ENCODE peak calls at places on chromosomes 2 and 18, in nine cellular contexts. X is activated CD8-positive, alpha-beta T cell treated with anti-CD3 and anti-CD28 coated beads for 36 hours; L is astrocyte; Y is upper lobe of right lung; E is adrenal gland; N is neural crest cell; B is omental fat pad; S is foreskin keratinocyte; P is AG09309. T is an unnamed sample.

GRCh38 chr2:95728878-95729511 is 137.2 kb downstream of the TRIM43 start:
- DNase-seq in X (peak), L (peak), Y (no peak), E (peak), N (peak), B (no peak), S (peak), P (peak), T (no peak)

GRCh38 chr2:233082222-233082933 is 22.2 kb downstream of the INPP5D start:
- DNase-seq in X (peak), L (no peak), Y (peak), E (no peak), N (no peak), B (no peak), S (no peak), P (no peak), T (peak)

GRCh38 chr18:7532942-7533341 is 34.2 kb upstream of the PTPRM start:
- DNase-seq in X (no peak), L (no peak), Y (no peak), E (no peak), N (no peak), B (no peak), S (no peak), P (no peak), T (no peak)

GRCh38 chr18:57542126-57542525 is 44.4 kb downstream of the FECH start:
- DNase-seq in X (no peak), L (peak), Y (no peak), E (no peak), N (no peak), B (no peak), S (peak), P (peak), T (no peak)

GRCh38 chr2:104863229-104863584 is 9.3 kb downstream of the POU3F3 start:
- DNase-seq in X (no peak), L (no peak), Y (no peak), E (no peak), N (no peak), B (no peak), S (no peak), P (no peak), T (no peak)

GRCh38 chr2:231138699-231139098 is 13.9 kb upstream of the HTR2B start:
- DNase-seq in X (no peak), L (no peak), Y (no peak), E (peak), N (no peak), B (no peak), S (no peak), P (no peak), T (no peak)

GRCh38 chr2:132593171-132593570 is 76.8 kb downstream of the LYPD1 start:
- DNase-seq in X (no peak), L (peak), Y (no peak), E (no peak), N (no peak), B (no peak), S (peak), P (no peak), T (no peak)

GRCh38 chr2:160407393-160408204 is 86.0 kb downstream of the RBMS1 start:
- DNase-seq in X (peak), L (peak), Y (peak), E (peak), N (peak), B (no peak), S (no peak), P (no peak), T (no peak)

GRCh38 chr2:3422161-3422767 is 42.8 kb downstream of the TRAPPC12 start:
- DNase-seq in X (no peak), L (no peak), Y (no peak), E (no peak), N (no peak), B (no peak), S (no peak), P (no peak), T (no peak)

GRCh38 chr2:118348380-118349024 is 260.2 kb downstream of the INSIG2 start:
- DNase-seq in X (no peak), L (no peak), Y (no peak), E (no peak), N (no peak), B (no peak), S (no peak), P (no peak), T (no peak)

GRCh38 chr2:158719411-158719810 is 75.7 kb upstream of the DAPL1 start:
- DNase-seq in X (no peak), L (no peak), Y (no peak), E (no peak), N (no peak), B (no peak), S (no peak), P (no peak), T (no peak)

GRCh38 chr2:218291934-218292699 is at the start of gene TMBIM1:
- DNase-seq in X (peak), L (no peak), Y (peak), E (peak), N (peak), B (peak), S (no peak), P (no peak), T (no peak)

GRCh38 chr2:145356046-145356445 is 836.1 kb upstream of the ZEB2 start:
- DNase-seq in X (no peak), L (peak), Y (no peak), E (no peak), N (no peak), B (no peak), S (no peak), P (no peak), T (no peak)

GRCh38 chr18:70659026-70659726 is 370.3 kb downstream of the SOCS6 start:
- DNase-seq in X (peak), L (no peak), Y (no peak), E (no peak), N (no peak), B (no peak), S (peak), P (no peak), T (no peak)

GRCh38 chr18:74951165-74951760 is 257.7 kb downstream of the PTGR3 start:
- DNase-seq in X (no peak), L (peak), Y (peak), E (peak), N (no peak), B (no peak), S (peak), P (peak), T (no peak)

GRCh38 chr2:195656131-195656858 is 731 bp upstream of the SLC39A10 start:
- DNase-seq in X (no peak), L (no peak), Y (no peak), E (peak), N (no peak), B (no peak), S (peak), P (no peak), T (no peak)

GRCh38 chr18:77407733-77408132 is 158.1 kb downstream of the GALR1 start:
- DNase-seq in X (no peak), L (no peak), Y (no peak), E (no peak), N (no peak), B (no peak), S (no peak), P (no peak), T (no peak)

GRCh38 chr18:73677458-73677857 is 470.2 kb downstream of the FBXO15 start:
- DNase-seq in X (no peak), L (no peak), Y (no peak), E (no peak), N (no peak), B (no peak), S (no peak), P (no peak), T (no peak)

GRCh38 chr2:231475965-231476364 is 11.7 kb upstream of the NCL start:
- DNase-seq in X (no peak), L (no peak), Y (no peak), E (no peak), N (no peak), B (no peak), S (no peak), P (no peak), T (no peak)

GRCh38 chr2:217901400-217901799 is 101.4 kb downstream of the TNS1 start:
- DNase-seq in X (no peak), L (no peak), Y (no peak), E (no peak), N (no peak), B (no peak), S (no peak), P (no peak), T (no peak)

GRCh38 chr2:77552956-77553355 is 30.8 kb upstream of the LRRTM4 start:
- DNase-seq in X (no peak), L (peak), Y (no peak), E (no peak), N (no peak), B (no peak), S (no peak), P (no peak), T (no peak)

GRCh38 chr18:47619771-47620170 is 310.7 kb downstream of the SMAD2 start:
- DNase-seq in X (no peak), L (no peak), Y (no peak), E (no peak), N (no peak), B (no peak), S (no peak), P (no peak), T (no peak)

GRCh38 chr2:170822292-170822884 is 5.7 kb downstream of the GAD1 start:
- DNase-seq in X (peak), L (no peak), Y (no peak), E (no peak), N (peak), B (no peak), S (no peak), P (no peak), T (no peak)

GRCh38 chr2:169065864-169066507 is 3.4 kb upstream of the DHRS9 start:
- DNase-seq in X (no peak), L (no peak), Y (no peak), E (no peak), N (no peak), B (no peak), S (no peak), P (no peak), T (no peak)

GRCh38 chr2:159615936-159616733 is at the start of gene BAZ2B:
- DNase-seq in X (peak), L (peak), Y (no peak), E (peak), N (peak), B (no peak), S (peak), P (peak), T (peak)

GRCh38 chr18:30775629-30776028 is 266.9 kb downstream of the DSC3 start:
- DNase-seq in X (no peak), L (no peak), Y (no peak), E (no peak), N (no peak), B (no peak), S (no peak), P (no peak), T (no peak)

DNA sequence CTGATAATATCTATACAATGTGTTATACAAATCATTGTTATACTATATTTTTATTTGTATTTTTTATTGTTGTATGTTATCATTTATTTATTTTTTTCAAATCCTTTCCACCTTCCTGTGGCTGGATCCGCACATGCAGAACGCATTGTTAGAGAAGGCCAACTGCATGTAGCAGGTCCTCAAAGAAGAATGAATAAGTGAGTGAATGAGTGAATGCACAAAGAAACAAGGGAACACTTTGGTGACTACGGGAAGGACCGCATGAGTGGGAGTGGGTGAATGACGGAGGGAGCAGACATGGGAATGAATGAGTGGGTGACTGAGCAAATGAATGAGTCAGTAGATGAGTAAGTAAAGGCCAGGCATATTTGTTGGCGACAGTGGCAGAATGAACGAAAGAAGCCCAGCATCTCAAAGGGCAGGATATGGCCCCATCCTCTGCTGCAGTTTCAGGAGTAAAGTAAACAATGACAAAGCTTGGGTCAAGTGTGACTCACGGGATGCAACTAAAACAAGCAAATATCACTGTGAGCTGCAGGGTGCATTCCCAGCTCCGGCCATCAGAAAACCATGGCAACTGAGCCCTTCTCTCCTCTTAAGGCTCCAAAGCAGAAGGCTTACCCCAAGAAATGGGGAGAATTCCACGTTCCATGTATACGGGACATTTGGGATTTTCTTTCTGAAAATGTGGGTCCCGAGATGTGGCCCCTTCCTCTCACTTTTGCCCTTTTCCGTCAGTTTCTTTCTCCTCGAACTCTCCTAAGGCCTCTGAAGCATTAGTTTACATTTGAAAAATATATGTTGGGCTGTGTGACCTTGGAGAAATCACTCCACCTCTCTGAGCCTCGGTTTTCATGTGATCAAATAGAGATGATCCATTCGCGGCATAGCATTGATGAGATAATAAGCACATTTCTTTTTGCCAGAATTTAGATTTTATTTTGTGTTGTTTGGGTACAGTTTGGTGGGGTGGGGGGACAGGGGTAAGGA is 24.5 kb downstream of the KCNF1 start:
- DNase-seq in X (no peak), L (peak), Y (no peak), E (peak), N (no peak), B (no peak), S (peak), P (peak), T (no peak)
- TF ChIP-seq CTCF in X (no peak), L (no peak), Y (no peak), E (no peak), N (no peak), B (no peak), S (no peak), P (no peak), T (peak)

GRCh38 chr2:229715895-229716507 is 1.6 kb upstream of the DNER start:
- DNase-seq in X (peak), L (no peak), Y (no peak), E (peak), N (peak), B (no peak), S (peak), P (no peak), T (no peak)
- TF ChIP-seq CTCF in X (peak), L (peak), Y (peak), E (peak), N (peak), B (no peak), S (peak), P (peak), T (peak)

DNA sequence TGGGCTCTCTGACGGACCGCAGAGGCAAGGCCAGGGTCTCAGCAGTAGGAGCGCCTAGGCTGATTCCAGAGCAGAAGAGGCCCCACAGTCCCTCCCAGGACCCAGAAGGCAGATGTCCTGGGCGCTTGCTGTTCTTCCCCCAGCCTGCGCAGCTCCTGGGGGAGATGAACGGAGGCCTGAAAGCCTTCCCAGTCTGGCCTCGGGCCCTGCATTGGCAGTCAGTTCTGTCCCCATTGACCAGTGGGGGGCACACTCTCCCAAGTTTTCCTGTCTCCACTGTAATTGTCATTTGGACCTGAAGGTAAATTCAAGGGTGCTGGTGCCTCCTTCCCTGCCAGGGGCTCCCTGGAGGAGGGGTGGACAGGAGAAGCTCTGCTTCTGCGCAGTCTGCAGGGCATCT is 345.7 kb downstream of the CYP26B1 start:
- DNase-seq in X (peak), L (peak), Y (no peak), E (peak), N (peak), B (no peak), S (no peak), P (no peak), T (no peak)
- TF ChIP-seq CTCF in X (no peak), L (peak), Y (peak), E (peak), N (peak), B (peak), S (peak), P (peak), T (peak)

DNA sequence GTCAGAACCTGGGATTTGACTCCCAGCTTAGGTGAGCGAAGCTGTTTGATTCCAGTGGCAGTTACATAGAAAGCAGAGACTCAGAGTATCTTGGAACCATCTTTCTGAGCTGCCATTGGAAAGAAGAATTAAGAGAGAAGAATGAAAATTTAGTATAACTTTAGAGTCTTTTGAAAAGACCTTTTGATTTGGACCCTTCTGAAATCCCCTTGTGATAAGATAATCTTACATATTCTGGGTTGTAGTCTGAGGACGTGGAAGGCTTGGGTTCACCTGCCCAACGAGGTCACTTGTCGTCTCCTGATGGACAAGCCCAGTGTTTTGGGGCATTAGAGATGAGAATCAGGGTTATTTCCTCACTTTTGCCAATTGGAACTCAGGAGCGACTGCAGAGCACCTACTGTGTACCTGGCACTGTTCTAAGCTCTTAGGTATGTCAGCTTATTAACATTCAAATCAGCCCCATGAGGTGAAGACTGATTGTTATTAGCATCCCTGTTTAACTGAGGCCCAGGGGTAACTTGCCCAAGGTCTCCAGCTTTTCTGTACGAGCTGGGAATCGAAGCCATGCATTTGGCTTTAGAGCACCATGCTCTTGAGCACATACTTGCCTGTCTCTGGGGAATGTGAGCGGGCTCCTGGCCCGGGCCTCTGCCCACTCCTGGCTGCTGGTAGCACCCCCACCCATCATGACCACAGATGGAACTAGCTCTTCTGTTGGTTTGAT is 2.9 kb downstream of the HK2 start:
- DNase-seq in X (no peak), L (no peak), Y (no peak), E (no peak), N (no peak), B (no peak), S (no peak), P (no peak), T (no peak)
- TF ChIP-seq CTCF in X (peak), L (no peak), Y (no peak), E (peak), N (peak), B (no peak), S (no peak), P (no peak), T (peak)

DNA sequence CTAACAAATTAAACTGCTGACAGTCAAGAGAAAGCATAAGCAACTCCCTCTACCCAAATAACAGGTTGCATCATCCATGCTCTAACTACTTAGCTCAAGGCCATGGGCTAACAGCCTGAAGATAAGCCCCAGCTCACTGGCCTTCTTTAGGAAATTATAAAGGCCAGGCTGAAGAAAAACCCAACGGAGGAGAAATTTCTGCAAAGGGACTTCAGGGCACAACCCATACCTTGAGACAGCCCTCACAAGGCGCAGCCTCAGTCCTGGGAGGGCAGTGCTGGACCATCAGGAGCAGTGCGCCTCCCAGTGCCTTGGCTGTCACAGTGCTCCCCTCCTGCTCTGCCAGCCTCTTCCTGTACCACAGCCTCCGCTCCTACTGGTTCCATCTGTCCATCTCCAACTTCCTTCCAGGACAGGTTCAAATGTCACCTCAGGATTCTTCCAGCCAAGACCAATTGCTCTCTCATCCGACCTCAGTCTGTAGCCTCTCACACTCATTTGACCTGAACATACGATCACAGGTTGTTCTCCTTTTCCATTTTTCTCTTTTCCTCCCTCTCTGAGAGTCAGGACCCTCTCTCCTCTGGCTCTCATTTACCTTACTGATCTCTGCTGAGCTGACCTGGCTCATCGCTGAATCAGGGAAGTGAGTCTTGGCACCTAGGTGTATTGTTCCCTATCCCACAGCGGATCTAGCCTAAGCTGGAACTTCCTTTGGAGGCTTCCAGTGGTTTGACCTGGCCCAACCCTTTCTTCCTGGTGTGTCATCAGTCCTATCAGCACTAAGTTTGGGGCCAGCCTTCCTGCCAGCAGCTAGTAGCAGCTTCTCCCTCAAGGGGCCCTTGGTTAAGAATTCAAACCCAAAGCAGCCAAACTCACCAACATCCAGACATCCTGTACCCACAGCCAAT is 1.9 kb downstream of the MCFD2 start:
- DNase-seq in X (no peak), L (peak), Y (no peak), E (peak), N (no peak), B (no peak), S (peak), P (no peak), T (no peak)
- TF ChIP-seq CTCF in X (no peak), L (no peak), Y (no peak), E (no peak), N (no peak), B (no peak), S (peak), P (no peak), T (peak)